ENCODE peak calls at places on chromosomes 7 and 10, in nine cellular contexts. E, V, B, T, A, Y, R, Q and H are unnamed samples.

GRCh38 chr7:29611941-29612527 is 48.4 kb downstream of the PRR15 start:
- DNase-seq in E (no peak), V (no peak), B (peak), T (no peak), A (no peak), Y (no peak), R (no peak), Q (no peak), H (no peak)

GRCh38 chr10:114911801-114912479 is 26.1 kb upstream of the TRUB1 start:
- DNase-seq in E (no peak), V (no peak), B (no peak), T (no peak), A (peak), Y (no peak), R (no peak), Q (no peak), H (no peak)

GRCh38 chr7:130273863-130274262 is 7.2 kb downstream of the CPA2 start:
- DNase-seq in E (no peak), V (peak), B (peak), T (no peak), A (peak), Y (no peak), R (no peak), Q (peak), H (no peak)

GRCh38 chr10:133235891-133236321 is 1.7 kb upstream of the VENTX start:
- DNase-seq in E (no peak), V (no peak), B (peak), T (no peak), A (no peak), Y (no peak), R (no peak), Q (no peak), H (no peak)

GRCh38 chr7:29391262-29391661 is 172.4 kb upstream of the PRR15 start:
- DNase-seq in E (no peak), V (no peak), B (no peak), T (no peak), A (no peak), Y (no peak), R (no peak), Q (no peak), H (no peak)

GRCh38 chr7:75715864-75716263 is 22.9 kb downstream of the HIP1 start:
- DNase-seq in E (no peak), V (no peak), B (no peak), T (no peak), A (no peak), Y (no peak), R (no peak), Q (no peak), H (no peak)

GRCh38 chr7:99355098-99355497 is 19.4 kb upstream of the ARPC1B start:
- DNase-seq in E (no peak), V (no peak), B (no peak), T (no peak), A (no peak), Y (no peak), R (no peak), Q (no peak), H (no peak)

GRCh38 chr7:80047856-80048459 is 86.7 kb upstream of the GNAI1 start:
- DNase-seq in E (no peak), V (no peak), B (no peak), T (no peak), A (no peak), Y (no peak), R (no peak), Q (peak), H (no peak)

GRCh38 chr10:69375307-69376151 is 41.2 kb downstream of the TACR2 start:
- DNase-seq in E (no peak), V (peak), B (peak), T (no peak), A (peak), Y (peak), R (no peak), Q (no peak), H (no peak)

GRCh38 chr7:32479574-32480200 is 10.5 kb downstream of the LSM5 start:
- DNase-seq in E (peak), V (peak), B (peak), T (no peak), A (peak), Y (peak), R (no peak), Q (peak), H (no peak)

GRCh38 chr10:33277135-33277536 is 57.3 kb downstream of the NRP1 start:
- DNase-seq in E (no peak), V (peak), B (no peak), T (no peak), A (no peak), Y (no peak), R (no peak), Q (peak), H (no peak)

GRCh38 chr10:14485986-14486385 is 155.3 kb upstream of the FRMD4A start:
- DNase-seq in E (no peak), V (no peak), B (no peak), T (no peak), A (no peak), Y (no peak), R (no peak), Q (no peak), H (no peak)

GRCh38 chr7:106542550-106543220 is 118.3 kb downstream of the CCDC71L start:
- DNase-seq in E (peak), V (peak), B (peak), T (peak), A (peak), Y (peak), R (no peak), Q (peak), H (no peak)

GRCh38 chr7:132251327-132251659 is 325.0 kb downstream of the PLXNA4 start:
- DNase-seq in E (no peak), V (peak), B (peak), T (no peak), A (peak), Y (peak), R (peak), Q (no peak), H (peak)

GRCh38 chr10:33697016-33697415 is 362.5 kb upstream of the NRP1 start:
- DNase-seq in E (no peak), V (no peak), B (no peak), T (no peak), A (no peak), Y (peak), R (no peak), Q (no peak), H (no peak)

GRCh38 chr10:30036811-30037210 is 22.6 kb downstream of the JCAD start:
- DNase-seq in E (no peak), V (peak), B (no peak), T (no peak), A (no peak), Y (no peak), R (no peak), Q (no peak), H (no peak)

GRCh38 chr7:8365499-8366110 is 67.8 kb upstream of the NXPH1 start:
- DNase-seq in E (peak), V (no peak), B (peak), T (no peak), A (peak), Y (peak), R (no peak), Q (peak), H (no peak)

GRCh38 chr7:100506356-100506930 is 22.7 kb downstream of the NYAP1 start:
- DNase-seq in E (no peak), V (no peak), B (peak), T (no peak), A (peak), Y (no peak), R (no peak), Q (no peak), H (no peak)

GRCh38 chr7:138864667-138865066 is 66.7 kb upstream of the ATP6V0A4 start:
- DNase-seq in E (no peak), V (peak), B (no peak), T (no peak), A (no peak), Y (peak), R (no peak), Q (peak), H (peak)

GRCh38 chr10:46253076-46254006 is 33.5 kb upstream of the ANTXRL start:
- DNase-seq in E (no peak), V (no peak), B (no peak), T (no peak), A (no peak), Y (no peak), R (no peak), Q (no peak), H (no peak)

GRCh38 chr7:107396990-107397389 is 72.9 kb upstream of the GPR22 start:
- DNase-seq in E (no peak), V (no peak), B (no peak), T (no peak), A (no peak), Y (peak), R (no peak), Q (no peak), H (peak)

GRCh38 chr7:148882668-148883232 is 1.3 kb downstream of the EZH2 start:
- DNase-seq in E (no peak), V (peak), B (no peak), T (no peak), A (no peak), Y (peak), R (no peak), Q (peak), H (no peak)

GRCh38 chr7:22660293-22660692 is 66.7 kb upstream of the IL6 start:
- DNase-seq in E (no peak), V (no peak), B (no peak), T (no peak), A (no peak), Y (no peak), R (no peak), Q (no peak), H (no peak)

GRCh38 chr7:1557771-1558170 is 1.8 kb upstream of the TMEM184A start:
- DNase-seq in E (no peak), V (no peak), B (no peak), T (no peak), A (no peak), Y (no peak), R (no peak), Q (no peak), H (no peak)

GRCh38 chr7:139427788-139428187 is 55.7 kb downstream of the KLRG2 start:
- DNase-seq in E (no peak), V (no peak), B (no peak), T (no peak), A (no peak), Y (peak), R (no peak), Q (no peak), H (no peak)

GRCh38 chr10:46285300-46285699 is 1.5 kb upstream of the ANTXRL start:
- DNase-seq in E (peak), V (no peak), B (no peak), T (no peak), A (no peak), Y (no peak), R (no peak), Q (no peak), H (no peak)

GRCh38 chr7:152362128-152362926 is 73.5 kb downstream of the KMT2C start:
- DNase-seq in E (no peak), V (no peak), B (no peak), T (no peak), A (no peak), Y (no peak), R (no peak), Q (no peak), H (no peak)

GRCh38 chr10:104300002-104300735 is 31.2 kb downstream of the GSTO2 start:
- DNase-seq in E (no peak), V (peak), B (no peak), T (no peak), A (no peak), Y (peak), R (peak), Q (peak), H (no peak)

GRCh38 chr10:118207470-118208007 is 134.6 kb downstream of the FAM204A start:
- DNase-seq in E (no peak), V (no peak), B (no peak), T (no peak), A (no peak), Y (no peak), R (no peak), Q (no peak), H (no peak)

GRCh38 chr7:141363748-141364147 is 187.5 kb upstream of the AGK start:
- DNase-seq in E (no peak), V (no peak), B (no peak), T (no peak), A (no peak), Y (no peak), R (no peak), Q (no peak), H (no peak)

GRCh38 chr10:60044221-60044620 is 137.9 kb upstream of the CCDC6 start:
- DNase-seq in E (no peak), V (peak), B (no peak), T (no peak), A (no peak), Y (no peak), R (no peak), Q (peak), H (no peak)
- H3K27ac ChIP-seq in E (no peak), V (no peak), B (no peak), T (no peak), A (no peak), Y (no peak), R (no peak), Q (no peak), H (no peak)

DNA sequence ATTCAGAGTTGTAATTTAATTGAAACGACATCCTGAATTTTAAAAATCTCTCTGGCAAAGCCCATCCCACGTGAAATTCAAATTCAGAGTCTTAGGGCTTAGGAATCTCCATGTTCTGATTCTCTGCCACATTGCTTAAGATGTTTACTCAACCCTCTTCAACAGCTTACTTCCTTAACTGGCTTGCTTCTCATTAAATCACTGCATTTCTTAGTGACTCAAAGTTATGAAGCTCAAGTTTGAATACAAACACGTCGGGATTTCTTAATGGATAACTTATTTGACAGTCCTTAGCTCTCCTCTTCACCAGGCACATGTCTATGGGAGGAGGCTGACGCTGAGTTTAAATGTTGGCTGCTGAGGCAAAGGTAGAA is 300.1 kb upstream of the PITRM1 start:
- DNase-seq in E (no peak), V (peak), B (no peak), T (no peak), A (no peak), Y (peak), R (no peak), Q (peak), H (peak)
- H3K27ac ChIP-seq in E (no peak), V (peak), B (peak), T (no peak), A (peak), Y (peak), R (peak), Q (peak), H (peak)

GRCh38 chr7:91127974-91128373 is 136.3 kb upstream of the FZD1 start:
- DNase-seq in E (no peak), V (peak), B (no peak), T (no peak), A (no peak), Y (no peak), R (no peak), Q (peak), H (no peak)

GRCh38 chr7:91126762-91127161 is 137.5 kb upstream of the FZD1 start:
- DNase-seq in E (peak), V (no peak), B (peak), T (no peak), A (peak), Y (no peak), R (no peak), Q (no peak), H (no peak)

GRCh38 chr7:91128574-91129348 is 135.5 kb upstream of the FZD1 start:
- DNase-seq in E (no peak), V (peak), B (peak), T (no peak), A (peak), Y (no peak), R (no peak), Q (peak), H (no peak)
- H3K27ac ChIP-seq in E (no peak), V (no peak), B (no peak), T (no peak), A (no peak), Y (no peak), R (no peak), Q (peak), H (no peak)

GRCh38 chr10:27513451-27514191 is 9.5 kb downstream of the RAB18 start:
- DNase-seq in E (no peak), V (peak), B (no peak), T (no peak), A (no peak), Y (peak), R (no peak), Q (peak), H (peak)
- H3K27ac ChIP-seq in E (no peak), V (no peak), B (no peak), T (no peak), A (no peak), Y (peak), R (no peak), Q (peak), H (peak)

GRCh38 chr10:124992462-124993344 is 50.8 kb downstream of the ZRANB1 start:
- DNase-seq in E (peak), V (peak), B (peak), T (no peak), A (peak), Y (peak), R (no peak), Q (peak), H (no peak)
- H3K27ac ChIP-seq in E (no peak), V (no peak), B (peak), T (no peak), A (no peak), Y (no peak), R (peak), Q (no peak), H (no peak)

GRCh38 chr10:71468363-71469094 is 71.8 kb downstream of the CDH23 start:
- DNase-seq in E (no peak), V (no peak), B (no peak), T (no peak), A (no peak), Y (no peak), R (no peak), Q (no peak), H (no peak)
- H3K27ac ChIP-seq in E (no peak), V (no peak), B (no peak), T (no peak), A (no peak), Y (no peak), R (no peak), Q (no peak), H (no peak)